ENCODE peak calls at places on chromosomes 13 and 19, in four cellular contexts. P is stomach, V is K562, H is ovary. X is an unnamed sample.

GRCh38 chr19:48292798-48293197 is 22.9 kb downstream of the ZNF114 start:
- DNase-seq in P (no peak), V (no peak), H (no peak), X (no peak)

GRCh38 chr13:49814551-49815270 is 22.2 kb upstream of the KPNA3 start:
- DNase-seq in P (no peak), V (no peak), H (no peak), X (no peak)

GRCh38 chr13:47046706-47047105 is 149.9 kb upstream of the HTR2A start:
- DNase-seq in P (no peak), V (no peak), H (no peak), X (no peak)

GRCh38 chr19:5134683-5135082 is 165.8 kb downstream of the KDM4B start:
- DNase-seq in P (no peak), V (no peak), H (no peak), X (no peak)

GRCh38 chr13:104098421-104098820 is 1032.2 kb upstream of the SLC10A2 start:
- DNase-seq in P (no peak), V (no peak), H (no peak), X (no peak)

GRCh38 chr13:27481766-27482165 is 31.4 kb upstream of the MTIF3 start:
- DNase-seq in P (peak; percentile 54), V (peak; percentile 69), H (peak; percentile 29), X (no peak)

GRCh38 chr19:47274891-47275865 is 493 bp downstream of the INAFM1 start:
- DNase-seq in P (no peak), V (peak; percentile 87), H (peak; percentile 67), X (no peak)

GRCh38 chr13:113843864-113844556 is 19.9 kb downstream of the GAS6 start:
- DNase-seq in P (no peak), V (no peak), H (no peak), X (no peak)

GRCh38 chr19:3494559-3494958 is 5.9 kb downstream of the DOHH start:
- DNase-seq in P (peak; percentile 52), V (no peak), H (no peak), X (no peak)

GRCh38 chr19:16737909-16738308 is 18.3 kb downstream of the NWD1 start:
- DNase-seq in P (no peak), V (no peak), H (peak; percentile 38), X (no peak)

GRCh38 chr13:21060827-21061076 is 634 bp downstream of the LATS2 start:
- DNase-seq in P (peak; percentile 29), V (no peak), H (peak; percentile 60), X (no peak)

GRCh38 chr13:25300861-25301346 is 521 bp upstream of the NUP58 start:
- DNase-seq in P (no peak), V (no peak), H (peak; percentile 34), X (no peak)

GRCh38 chr19:33644284-33644836 is 22.6 kb downstream of the CHST8 start:
- DNase-seq in P (no peak), V (no peak), H (no peak), X (no peak)

GRCh38 chr13:105471683-105472082 is 1063.8 kb downstream of the EFNB2 start:
- DNase-seq in P (no peak), V (no peak), H (no peak), X (no peak)

GRCh38 chr19:29683009-29683408 is 17.7 kb downstream of the PLEKHF1 start:
- DNase-seq in P (no peak), V (no peak), H (no peak), X (no peak)

GRCh38 chr19:11171144-11171543 is 15.6 kb upstream of the SPC24 start:
- DNase-seq in P (no peak), V (no peak), H (no peak), X (no peak)

GRCh38 chr13:110331362-110331761 is 24.3 kb downstream of the COL4A2 start:
- DNase-seq in P (no peak), V (no peak), H (no peak), X (no peak)

GRCh38 chr19:1955171-1956142 is 14.5 kb downstream of the CSNK1G2 start:
- DNase-seq in P (no peak), V (no peak), H (no peak), X (no peak)

GRCh38 chr19:33395561-33396550 is 22.3 kb downstream of the CEBPG start:
- DNase-seq in P (peak; percentile 68), V (no peak), H (peak; percentile 69), X (peak; percentile 66)

GRCh38 chr19:41223431-41224234 is 4.6 kb downstream of the AXL start:
- DNase-seq in P (no peak), V (no peak), H (peak; percentile 43), X (no peak)
- TF ChIP-seq EP300 in P (no peak), V (no peak), H (no peak), X (no peak)

DNA sequence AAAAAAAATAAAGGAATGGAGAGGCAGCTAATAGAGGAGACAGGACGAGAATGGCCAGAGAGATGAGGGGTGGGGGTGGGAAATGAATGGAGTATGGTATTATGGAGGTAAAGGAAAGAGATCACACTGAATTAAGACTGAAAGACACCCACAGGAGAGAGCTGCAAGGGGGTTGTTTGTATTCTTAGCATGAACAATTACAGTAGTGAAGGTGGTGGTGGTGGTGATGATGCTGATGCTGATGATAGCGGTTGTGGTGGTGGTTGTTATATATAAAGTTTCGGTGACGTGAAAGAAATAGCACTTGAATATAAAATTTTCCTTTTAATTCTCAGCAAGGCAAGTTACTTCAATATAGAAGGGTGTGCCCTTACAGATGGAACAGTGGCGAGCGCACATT is 2.8 kb upstream of the ADGRE3 start:
- DNase-seq in P (no peak), V (no peak), H (no peak), X (no peak)
- TF ChIP-seq EP300 in P (no peak), V (no peak), H (no peak), X (no peak)

DNA sequence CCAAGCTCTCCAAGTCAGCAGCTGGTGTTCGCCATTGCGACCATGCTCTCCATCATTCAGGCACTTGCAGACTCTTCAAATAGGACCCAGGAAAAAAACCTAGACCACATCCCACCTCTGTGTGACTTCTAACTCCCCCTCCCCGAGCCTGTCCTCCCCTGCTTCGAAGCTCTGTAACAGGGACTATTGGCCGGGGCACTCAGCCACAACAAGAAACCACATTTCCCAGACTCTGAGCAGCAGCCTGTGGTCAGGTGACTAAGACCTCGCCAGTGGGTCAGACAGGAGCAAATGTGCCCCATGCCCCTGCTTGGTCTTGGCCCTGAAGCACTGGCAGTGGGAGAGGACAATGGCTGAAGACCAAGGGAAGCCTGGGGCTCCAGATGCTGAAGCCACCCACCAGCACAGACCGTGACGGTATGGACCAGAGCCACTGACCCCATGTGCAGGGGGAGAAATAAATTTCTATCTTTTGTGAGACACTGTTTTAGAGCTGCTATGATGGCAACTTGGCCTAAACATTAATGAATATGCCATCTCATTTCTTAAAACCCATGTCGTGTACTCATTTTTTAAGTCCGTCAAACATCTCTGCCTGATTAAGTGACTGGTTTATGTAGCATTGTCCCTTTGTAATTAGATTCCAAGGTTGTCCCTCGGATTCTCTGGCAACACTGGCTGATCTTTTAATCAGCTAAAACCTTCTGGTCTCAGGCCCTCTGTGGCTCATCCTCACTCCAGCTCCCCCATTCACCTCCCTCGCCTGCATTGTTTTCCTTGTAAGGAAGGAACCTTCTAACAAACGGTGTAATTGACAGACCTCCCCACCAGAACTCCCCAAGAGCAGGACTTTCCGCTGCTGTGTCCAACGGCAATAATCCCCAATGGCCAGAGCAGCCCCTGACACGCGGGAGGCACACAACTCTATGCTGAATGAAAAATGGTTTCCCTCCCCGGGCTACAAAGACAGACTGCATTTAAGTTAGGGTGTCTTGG is 98.5 kb downstream of the STK24 start:
- DNase-seq in P (no peak), V (peak; percentile 35), H (no peak), X (no peak)
- TF ChIP-seq EP300 in P (no peak), V (peak; percentile 39), H (no peak), X (no peak)

GRCh38 chr19:954672-955494 is 29.0 kb downstream of the ARID3A start:
- DNase-seq in P (no peak), V (peak; percentile 79), H (no peak), X (no peak)
- TF ChIP-seq EP300 in P (no peak), V (peak; percentile 75), H (no peak), X (no peak)

DNA sequence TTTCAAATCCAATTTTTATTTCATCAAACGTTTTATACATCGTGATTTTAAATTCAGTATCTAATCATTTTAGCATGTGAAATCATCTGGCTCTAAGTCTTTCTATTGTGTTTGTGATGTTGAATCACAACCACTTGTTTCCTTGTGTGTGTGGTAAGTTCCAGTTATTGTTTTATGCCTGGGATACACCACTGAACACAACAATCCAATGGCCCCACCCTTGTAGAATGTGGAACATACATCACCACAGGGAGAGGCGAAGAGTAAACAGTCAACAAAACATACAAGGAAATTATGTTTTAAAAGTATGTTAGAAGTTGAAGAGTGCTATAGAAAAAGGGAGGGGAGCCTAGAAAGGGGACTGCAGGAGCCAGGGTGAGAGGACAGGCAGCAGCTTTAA is 100.5 kb downstream of the EPSTI1 start:
- DNase-seq in P (no peak), V (no peak), H (no peak), X (no peak)
- TF ChIP-seq EP300 in P (no peak), V (no peak), H (no peak), X (no peak)

GRCh38 chr19:850221-850978 is 1.7 kb upstream of the ELANE start:
- DNase-seq in P (peak; percentile 83), V (peak; percentile 46), H (peak; percentile 96), X (peak; percentile 83)
- TF ChIP-seq EP300 in P (peak; percentile 92), V (peak; percentile 31), H (peak; percentile 88), X (peak; percentile 93)

GRCh38 chr13:29435125-29435911 is 160.2 kb downstream of the SLC7A1 start:
- DNase-seq in P (no peak), V (no peak), H (peak; percentile 23), X (peak; percentile 8)

GRCh38 chr13:29438772-29439171 is 156.7 kb downstream of the SLC7A1 start:
- DNase-seq in P (no peak), V (no peak), H (peak; percentile 50), X (no peak)

GRCh38 chr13:29434217-29434940 is 161.1 kb downstream of the SLC7A1 start:
- DNase-seq in P (no peak), V (no peak), H (no peak), X (no peak)

GRCh38 chr13:29436721-29437250 is 158.7 kb downstream of the SLC7A1 start:
- DNase-seq in P (no peak), V (no peak), H (no peak), X (no peak)

GRCh38 chr13:29436291-29436690 is 159.2 kb downstream of the SLC7A1 start:
- DNase-seq in P (no peak), V (no peak), H (no peak), X (no peak)
- TF ChIP-seq EP300 in P (no peak), V (no peak), H (no peak), X (no peak)

DNA sequence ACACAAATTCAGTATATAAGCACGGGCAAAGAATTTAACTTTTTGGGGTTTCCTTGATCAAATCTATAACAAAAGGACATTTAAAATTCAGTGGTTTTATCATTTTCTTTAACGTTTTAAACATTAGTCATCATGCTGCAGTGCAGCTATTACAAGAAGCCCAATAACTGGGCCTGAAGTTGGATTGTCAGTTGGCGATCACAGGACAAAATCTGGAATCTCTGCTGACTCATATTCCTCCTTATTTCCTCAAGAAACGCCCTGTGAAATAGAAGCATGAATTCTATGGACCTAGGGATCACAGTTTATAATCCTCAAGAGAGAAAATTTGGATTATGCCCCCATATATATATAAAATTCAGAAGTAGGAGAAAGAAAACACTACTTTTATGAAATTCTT is 971.6 kb upstream of the MIR17HG start:
- DNase-seq in P (no peak), V (no peak), H (no peak), X (no peak)
- TF ChIP-seq EP300 in P (no peak), V (no peak), H (no peak), X (no peak)

X was measured in tibial nerve.